ENCODE peak calls at places on chromosomes 7 and 10, in nine cellular contexts. K, E, V, O, Q, M, J, U and C are unnamed samples.

GRCh38 chr7:44218418-44219201 is 17.8 kb downstream of the YKT6 start:
- DNase-seq in K (no peak), E (no peak), V (no peak), O (no peak), Q (peak; percentile 81), M (no peak), J (peak; percentile 47), U (no peak), C (no peak)

GRCh38 chr10:90197766-90198165 is 496.4 kb downstream of the KIF20B start:
- DNase-seq in K (peak; percentile 28), E (no peak), V (no peak), O (no peak), Q (no peak), M (no peak), J (peak; percentile 69), U (no peak), C (no peak)

GRCh38 chr7:103065666-103066065 is 8.9 kb downstream of the FBXL13 start:
- DNase-seq in K (peak; percentile 51), E (peak; percentile 41), V (no peak), O (peak; percentile 75), Q (peak; percentile 65), M (peak; percentile 9), J (peak; percentile 55), U (peak; percentile 38), C (no peak)

GRCh38 chr7:45235905-45236304 is 78.3 kb downstream of the RAMP3 start:
- DNase-seq in K (no peak), E (no peak), V (no peak), O (no peak), Q (no peak), M (no peak), J (no peak), U (no peak), C (no peak)

GRCh38 chr7:151061241-151062110 is 2.1 kb downstream of the SLC4A2 start:
- DNase-seq in K (no peak), E (no peak), V (no peak), O (no peak), Q (no peak), M (no peak), J (peak; percentile 34), U (peak; percentile 36), C (no peak)

GRCh38 chr10:30456262-30456661 is 22.3 kb downstream of the MAP3K8 start:
- DNase-seq in K (peak; percentile 52), E (peak; percentile 26), V (no peak), O (no peak), Q (no peak), M (peak; percentile 49), J (no peak), U (peak; percentile 44), C (no peak)

GRCh38 chr10:28929942-28930341 is 252.6 kb downstream of the BAMBI start:
- DNase-seq in K (no peak), E (no peak), V (no peak), O (no peak), Q (no peak), M (no peak), J (no peak), U (no peak), C (no peak)

GRCh38 chr7:127256326-127256725 is 3.6 kb upstream of the GRM8 start:
- DNase-seq in K (no peak), E (no peak), V (no peak), O (no peak), Q (no peak), M (no peak), J (no peak), U (no peak), C (no peak)

GRCh38 chr10:5546891-5547683 is 22.3 kb downstream of the CALML3 start:
- DNase-seq in K (peak; percentile 63), E (no peak), V (no peak), O (peak; percentile 74), Q (no peak), M (peak; percentile 99), J (peak; percentile 57), U (peak; percentile 89), C (peak; percentile 6)

GRCh38 chr7:71770269-71770907 is 638.4 kb downstream of the GALNT17 start:
- DNase-seq in K (no peak), E (no peak), V (no peak), O (no peak), Q (no peak), M (no peak), J (no peak), U (no peak), C (no peak)

GRCh38 chr7:102439963-102440795 is 6.8 kb downstream of the ORAI2 start:
- DNase-seq in K (peak; percentile 93), E (no peak), V (peak; percentile 90), O (no peak), Q (peak; percentile 40), M (peak; percentile 79), J (peak; percentile 91), U (no peak), C (peak; percentile 90)

GRCh38 chr10:121235692-121236091 is 362.6 kb downstream of the FGFR2 start:
- DNase-seq in K (no peak), E (no peak), V (no peak), O (no peak), Q (no peak), M (peak; percentile 87), J (no peak), U (peak; percentile 66), C (no peak)

GRCh38 chr7:144720139-144720538 is 115.7 kb downstream of the TPK1 start:
- DNase-seq in K (no peak), E (no peak), V (no peak), O (no peak), Q (no peak), M (no peak), J (no peak), U (no peak), C (no peak)

GRCh38 chr7:80921130-80921529 is 2.3 kb upstream of the SEMA3C start:
- DNase-seq in K (no peak), E (no peak), V (no peak), O (no peak), Q (no peak), M (peak; percentile 72), J (no peak), U (peak; percentile 43), C (no peak)

GRCh38 chr7:112056409-112056808 is 149.8 kb downstream of the DOCK4 start:
- DNase-seq in K (peak; percentile 28), E (no peak), V (no peak), O (no peak), Q (no peak), M (no peak), J (peak; percentile 90), U (no peak), C (no peak)

GRCh38 chr7:41030673-41031072 is 672.2 kb downstream of the INHBA start:
- DNase-seq in K (no peak), E (no peak), V (no peak), O (no peak), Q (no peak), M (no peak), J (peak; percentile 35), U (no peak), C (no peak)
- H3K4me1 ChIP-seq in K (peaks cover 3% of the 10 kb centered on the region), E (no peaks in the 10 kb centered on the region), V (no peaks in the 10 kb centered on the region), O (no peaks in the 10 kb centered on the region), Q (peaks cover 2% of the 10 kb centered on the region), M (no peaks in the 10 kb centered on the region), J (peaks cover 13% of the 10 kb centered on the region), U (no peaks in the 10 kb centered on the region), C (no peaks in the 10 kb centered on the region)

GRCh38 chr7:100486753-100487446 is 3.2 kb downstream of the NYAP1 start:
- DNase-seq in K (no peak), E (no peak), V (no peak), O (peak; percentile 76), Q (peak; percentile 36), M (no peak), J (peak; percentile 45), U (no peak), C (no peak)
- H3K4me1 ChIP-seq in K (peaks cover 12% of the 10 kb centered on the region), E (peaks cover 14% of the 10 kb centered on the region), V (peaks cover 9% of the 10 kb centered on the region), O (no peaks in the 10 kb centered on the region), Q (peaks cover 42% of the 10 kb centered on the region), M (no peaks in the 10 kb centered on the region), J (peaks cover 27% of the 10 kb centered on the region), U (peaks cover 6% of the 10 kb centered on the region), C (no peaks in the 10 kb centered on the region)

GRCh38 chr10:84205049-84205852 is 10.9 kb downstream of the CDHR1 start:
- DNase-seq in K (peak; percentile 39), E (peak; percentile 76), V (peak; percentile 49), O (no peak), Q (peak; percentile 83), M (peak; percentile 54), J (peak; percentile 44), U (peak; percentile 80), C (no peak)

GRCh38 chr10:84202349-84202748 is 8.0 kb downstream of the CDHR1 start:
- DNase-seq in K (no peak), E (no peak), V (no peak), O (no peak), Q (no peak), M (no peak), J (no peak), U (no peak), C (no peak)

GRCh38 chr10:84204610-84205009 is 10.3 kb downstream of the CDHR1 start:
- DNase-seq in K (no peak), E (no peak), V (no peak), O (no peak), Q (no peak), M (no peak), J (no peak), U (no peak), C (no peak)

GRCh38 chr10:84205853-84206513 is 11.6 kb downstream of the CDHR1 start:
- DNase-seq in K (no peak), E (no peak), V (no peak), O (no peak), Q (no peak), M (peak; percentile 29), J (no peak), U (no peak), C (no peak)

GRCh38 chr10:84204122-84204521 is 9.8 kb downstream of the CDHR1 start:
- DNase-seq in K (no peak), E (no peak), V (no peak), O (no peak), Q (peak; percentile 49), M (no peak), J (no peak), U (no peak), C (no peak)
- H3K4me1 ChIP-seq in K (no peaks in the 10 kb centered on the region), E (no peaks in the 10 kb centered on the region), V (no peaks in the 10 kb centered on the region), O (no peaks in the 10 kb centered on the region), Q (no peaks in the 10 kb centered on the region), M (no peaks in the 10 kb centered on the region), J (no peaks in the 10 kb centered on the region), U (peaks cover 12% of the 10 kb centered on the region), C (no peaks in the 10 kb centered on the region)

GRCh38 chr10:44832595-44833390 is 78.3 kb upstream of the TMEM72 start:
- DNase-seq in K (no peak), E (no peak), V (no peak), O (no peak), Q (no peak), M (no peak), J (no peak), U (no peak), C (no peak)

GRCh38 chr10:44831581-44831980 is 79.6 kb upstream of the TMEM72 start:
- DNase-seq in K (no peak), E (no peak), V (no peak), O (no peak), Q (no peak), M (no peak), J (no peak), U (no peak), C (no peak)

GRCh38 chr10:44834131-44834530 is 77.0 kb upstream of the TMEM72 start:
- DNase-seq in K (no peak), E (no peak), V (no peak), O (no peak), Q (no peak), M (no peak), J (no peak), U (no peak), C (no peak)

GRCh38 chr10:44830022-44830421 is 81.1 kb upstream of the TMEM72 start:
- DNase-seq in K (no peak), E (no peak), V (no peak), O (no peak), Q (no peak), M (no peak), J (peak; percentile 15), U (no peak), C (no peak)

GRCh38 chr10:44835300-44835699 is 75.8 kb upstream of the TMEM72 start:
- DNase-seq in K (no peak), E (no peak), V (no peak), O (no peak), Q (no peak), M (no peak), J (peak; percentile 33), U (no peak), C (no peak)
- H3K4me1 ChIP-seq in K (no peaks in the 10 kb centered on the region), E (no peaks in the 10 kb centered on the region), V (no peaks in the 10 kb centered on the region), O (no peaks in the 10 kb centered on the region), Q (no peaks in the 10 kb centered on the region), M (no peaks in the 10 kb centered on the region), J (peaks cover 4% of the 10 kb centered on the region), U (no peaks in the 10 kb centered on the region), C (no peaks in the 10 kb centered on the region)